ENCODE peak calls at places on chromosome 14, in four cellular contexts. G, C, J and P are unnamed samples.

GRCh38 chr14:24197066-24197465 is 1.8 kb upstream of the TM9SF1 start:
- DNase-seq in C (no peak), J (no peak), G (no peak), P (no peak)

GRCh38 chr14:100842799-100843198 is 16.9 kb downstream of the MEG3 start:
- DNase-seq in J (no peak), C (no peak), G (no peak), P (no peak)

GRCh38 chr14:97349946-97350345 is 552.8 kb downstream of the VRK1 start:
- DNase-seq in C (no peak), J (no peak), G (no peak), P (no peak)

GRCh38 chr14:49461529-49462401 is 124.4 kb downstream of the RPS29 start:
- DNase-seq in G (peak), C (peak), J (no peak), P (peak)

GRCh38 chr14:95463173-95463901 is 53.1 kb downstream of the SYNE3 start:
- DNase-seq in C (no peak), J (no peak), G (no peak), P (no peak)

GRCh38 chr14:49019467-49020100 is 566.6 kb downstream of the RPS29 start:
- DNase-seq in G (no peak), J (peak), C (no peak), P (no peak)

GRCh38 chr14:76929927-76930326 is 98.6 kb downstream of the IRF2BPL start:
- DNase-seq in G (no peak), C (no peak), J (no peak), P (no peak)

GRCh38 chr14:36019126-36019525 is 157.4 kb downstream of the PTCSC3 start:
- DNase-seq in C (no peak), G (no peak), J (no peak), P (no peak)

GRCh38 chr14:77457115-77457521 is 283 bp downstream of the VIPAS39 start:
- DNase-seq in G (no peak), C (no peak), J (no peak), P (no peak)

GRCh38 chr14:80017796-80018195 is 193.5 kb downstream of the DIO2 start:
- DNase-seq in G (no peak), C (no peak), J (no peak), P (no peak)

GRCh38 chr14:83004456-83005006 is 1470.9 kb upstream of the SEL1L start:
- DNase-seq in C (no peak), G (no peak), J (no peak), P (no peak)

GRCh38 chr14:20757963-20758362 is 10.2 kb upstream of the EDDM3B start:
- DNase-seq in J (no peak), G (peak), C (peak), P (peak)

GRCh38 chr14:56294125-56294524 is 175.9 kb downstream of the PELI2 start:
- DNase-seq in J (no peak), G (no peak), C (no peak), P (no peak)

GRCh38 chr14:88181072-88181471 is 142.0 kb downstream of the KCNK10 start:
- DNase-seq in G (no peak), J (no peak), C (no peak), P (no peak)

GRCh38 chr14:31954991-31955390 is 122.1 kb upstream of the ARHGAP5 start:
- DNase-seq in G (no peak), J (no peak), C (no peak), P (no peak)

GRCh38 chr14:94342334-94342934 is 19.3 kb upstream of the SERPINA6 start:
- DNase-seq in C (peak), J (no peak), G (no peak), P (no peak)

GRCh38 chr14:74507085-74507484 is 13.5 kb downstream of the ISCA2 start:
- DNase-seq in J (no peak), C (no peak), G (no peak), P (no peak)

GRCh38 chr14:21768116-21768874 is 94.7 kb upstream of the OR4E1 start:
- DNase-seq in J (no peak), C (no peak), G (no peak), P (no peak)

GRCh38 chr14:74394549-74394948 is 31.5 kb downstream of the SYNDIG1L start:
- DNase-seq in C (no peak), G (no peak), J (no peak), P (no peak)

GRCh38 chr14:22460461-22461195 is 128.4 kb downstream of the DAD1 start:
- DNase-seq in C (no peak), J (no peak), G (no peak), P (no peak)

GRCh38 chr14:105168496-105168978 is at the start of gene JAG2:
- DNase-seq in C (peak), J (peak), G (peak), P (peak)

GRCh38 chr14:84254205-84254788 is 1275.6 kb upstream of the FLRT2 start:
- DNase-seq in J (no peak), C (peak), G (peak), P (peak)

GRCh38 chr14:79134346-79134745 is 964.2 kb downstream of the NRXN3 start:
- DNase-seq in G (no peak), C (no peak), J (no peak), P (no peak)

GRCh38 chr14:56339855-56340701 is 221.9 kb downstream of the PELI2 start:
- DNase-seq in J (peak), C (peak), G (peak), P (peak)

GRCh38 chr14:50000215-50001145 is 107.6 kb downstream of the ARF6 start:
- DNase-seq in J (peak), C (peak), G (no peak), P (peak)

GRCh38 chr14:72546359-72547035 is 347.4 kb downstream of the DPF3 start:
- DNase-seq in C (no peak), G (no peak), J (no peak), P (no peak)

GRCh38 chr14:90140956-90141316 is 79.1 kb downstream of the KCNK13 start:
- DNase-seq in C (no peak), G (no peak), J (no peak), P (no peak)

GRCh38 chr14:71711619-71712018 is 220.6 kb upstream of the RGS6 start:
- DNase-seq in J (no peak), C (no peak), G (no peak), P (no peak)

GRCh38 chr14:90587252-90587910 is 190.6 kb downstream of the CALM1 start:
- DNase-seq in G (no peak), C (no peak), J (no peak), P (no peak)

GRCh38 chr14:60051690-60052324 is 39.9 kb upstream of the PCNX4 start:
- DNase-seq in C (no peak), G (no peak), J (no peak), P (no peak)

GRCh38 chr14:67644428-67644827 is 24.7 kb downstream of the ARG2 start:
- DNase-seq in G (no peak), J (no peak), C (no peak), P (no peak)

GRCh38 chr14:74562515-74563232 is 49.4 kb downstream of the LTBP2 start:
- DNase-seq in J (no peak), G (no peak), C (no peak), P (no peak)

GRCh38 chr14:68234101-68234905 is 414.7 kb downstream of the RAD51B start:
- DNase-seq in G (no peak), C (no peak), J (no peak), P (no peak)

GRCh38 chr14:72925171-72925759 is 999 bp upstream of the DCAF4 start:
- DNase-seq in C (no peak), J (no peak), G (no peak), P (no peak)

GRCh38 chr14:73745571-73746539 is 31.7 kb upstream of the PNMA1 start:
- DNase-seq in J (no peak), C (no peak), G (no peak), P (no peak)

GRCh38 chr14:104678346-104678745 is 11.1 kb upstream of the INF2 start:
- DNase-seq in C (peak), J (no peak), G (no peak), P (peak)

GRCh38 chr14:104688755-104689619 is at the start of gene INF2:
- DNase-seq in J (peak), G (peak), C (peak), P (peak)

GRCh38 chr14:43894534-43894933 is 612.5 kb downstream of the FSCB start:
- DNase-seq in J (no peak), C (no peak), G (no peak), P (no peak)

GRCh38 chr14:77111021-77111420 is 13.0 kb downstream of the CIPC start:
- DNase-seq in C (no peak), G (peak), J (no peak), P (no peak)

GRCh38 chr14:51095854-51096823 is 1.2 kb upstream of the TRIM9 start:
- DNase-seq in C (peak), G (peak), J (peak), P (peak)

GRCh38 chr14:51093371-51094281 is 1.3 kb downstream of the TRIM9 start:
- DNase-seq in G (peak), J (no peak), C (no peak), P (peak)

GRCh38 chr14:51096870-51097269 is 2.0 kb upstream of the TRIM9 start:
- DNase-seq in G (no peak), J (no peak), C (no peak), P (no peak)

GRCh38 chr14:51094282-51094821 is 553 bp downstream of the TRIM9 start:
- DNase-seq in G (peak), C (no peak), J (peak), P (peak)

GRCh38 chr14:51094901-51095853 is at the start of gene TRIM9:
- DNase-seq in G (peak), J (peak), C (peak), P (peak)
- TF ChIP-seq CTCF in G (no peak), J (no peak), C (no peak), P (no peak)

DNA sequence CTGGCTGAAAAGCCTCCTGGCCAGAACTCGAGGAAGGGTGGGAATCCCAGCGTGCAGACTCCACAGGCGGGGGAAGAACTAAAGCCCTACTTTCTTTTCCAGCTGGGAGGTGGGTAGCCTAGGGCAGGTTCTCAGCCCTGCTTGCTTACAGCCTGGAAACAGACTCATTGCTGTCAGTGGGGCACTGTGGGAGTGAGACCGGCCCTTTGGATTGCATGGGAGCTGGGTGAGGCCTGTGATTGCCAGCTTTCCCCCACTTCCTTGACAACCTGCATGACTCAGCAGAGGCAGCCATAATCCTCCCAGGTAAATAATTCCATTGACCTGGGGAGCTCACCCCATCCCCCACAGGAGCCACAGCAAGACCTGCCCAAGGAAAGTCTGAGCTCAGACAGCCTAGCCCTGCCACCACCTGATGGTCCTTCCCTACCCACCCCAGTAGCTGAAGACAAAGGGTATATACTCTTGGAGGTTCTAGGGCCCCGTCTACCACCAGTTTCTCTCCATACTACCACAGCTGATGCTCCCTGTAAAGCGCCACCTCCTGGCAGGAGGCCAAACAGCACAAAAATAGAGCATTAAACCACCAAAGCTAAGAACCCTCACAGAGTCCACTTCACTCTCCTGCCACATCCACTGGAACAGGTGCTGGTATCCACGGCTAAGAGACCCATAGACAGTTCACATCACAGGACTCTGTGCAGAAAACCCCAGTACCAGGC is 294.1 kb downstream of the SEC23A start:
- DNase-seq in J (no peak), C (no peak), G (no peak), P (no peak)
- TF ChIP-seq CTCF in J (no peak), C (no peak), G (peak), P (no peak)

GRCh38 chr14:65815127-65815526 is 402.6 kb downstream of the FUT8 start:
- DNase-seq in J (no peak), C (no peak), G (no peak), P (no peak)
- TF ChIP-seq CTCF in J (no peak), C (no peak), G (no peak), P (no peak)

GRCh38 chr14:37598973-37599526 is 3.6 kb downstream of the TTC6 start:
- DNase-seq in J (no peak), G (no peak), C (no peak), P (no peak)

GRCh38 chr14:37596790-37597189 is 1.4 kb downstream of the TTC6 start:
- DNase-seq in C (no peak), J (no peak), G (no peak), P (no peak)

GRCh38 chr14:37599527-37600368 is 4.3 kb downstream of the TTC6 start:
- DNase-seq in J (no peak), C (no peak), G (peak), P (peak)

GRCh38 chr14:37597538-37598084 is 2.2 kb downstream of the TTC6 start:
- DNase-seq in J (no peak), G (peak), C (no peak), P (peak)

GRCh38 chr14:37598085-37598972 is 2.9 kb downstream of the TTC6 start:
- DNase-seq in C (no peak), J (no peak), G (no peak), P (peak)
- TF ChIP-seq CTCF in C (no peak), J (no peak), G (no peak), P (no peak)

DNA sequence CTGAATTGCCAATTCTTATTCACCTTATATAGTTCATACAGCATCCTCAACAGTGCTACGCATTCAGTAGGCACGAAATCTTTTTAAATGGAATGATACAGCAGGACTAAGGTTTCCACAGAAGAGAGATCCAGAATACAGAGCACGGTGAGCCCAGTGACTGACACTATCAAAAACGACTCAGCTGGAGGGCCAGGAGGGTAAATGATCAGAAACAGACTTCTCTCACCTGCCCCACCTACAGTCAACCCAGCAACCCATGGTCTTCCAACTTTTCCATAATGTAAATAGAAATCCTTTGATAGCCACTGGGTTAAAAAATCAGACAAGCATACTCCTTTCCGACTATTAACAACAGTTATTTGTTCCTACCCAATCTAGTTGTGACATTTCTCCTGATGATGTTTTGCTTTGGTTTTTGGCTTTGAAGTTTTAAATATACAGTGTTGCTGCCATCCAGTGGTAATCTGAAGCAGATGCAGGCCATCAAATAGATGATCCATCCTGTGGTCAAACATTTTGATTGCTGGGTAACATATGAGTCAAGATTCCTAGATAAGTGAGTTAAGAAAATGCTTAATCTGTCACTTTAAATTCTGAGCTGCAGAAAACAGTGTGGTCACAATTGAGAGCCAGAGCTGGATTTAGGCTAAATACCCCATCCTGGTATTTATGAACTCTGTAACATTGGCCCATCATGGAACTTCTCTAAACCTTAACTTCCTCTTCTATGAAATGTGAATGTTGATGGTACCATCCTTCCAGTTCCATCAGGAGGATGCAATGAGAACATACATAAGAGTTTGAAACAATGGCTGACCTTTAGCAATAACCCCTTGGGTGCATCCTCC is 42.0 kb downstream of the GPHB5 start:
- DNase-seq in C (no peak), G (no peak), J (no peak), P (peak)
- TF ChIP-seq CTCF in C (peak), G (peak), J (no peak), P (peak)

GRCh38 chr14:92380131-92380530 is 57.2 kb downstream of the SLC24A4 start:
- DNase-seq in C (no peak), J (no peak), G (no peak), P (no peak)

GRCh38 chr14:92380582-92380981 is 57.6 kb downstream of the SLC24A4 start:
- DNase-seq in G (no peak), J (no peak), C (no peak), P (no peak)

GRCh38 chr14:92384461-92385133 is 61.6 kb downstream of the SLC24A4 start:
- DNase-seq in C (no peak), J (no peak), G (no peak), P (no peak)

GRCh38 chr14:92385561-92385960 is 62.6 kb downstream of the SLC24A4 start:
- DNase-seq in G (no peak), J (no peak), C (no peak), P (no peak)

DNA sequence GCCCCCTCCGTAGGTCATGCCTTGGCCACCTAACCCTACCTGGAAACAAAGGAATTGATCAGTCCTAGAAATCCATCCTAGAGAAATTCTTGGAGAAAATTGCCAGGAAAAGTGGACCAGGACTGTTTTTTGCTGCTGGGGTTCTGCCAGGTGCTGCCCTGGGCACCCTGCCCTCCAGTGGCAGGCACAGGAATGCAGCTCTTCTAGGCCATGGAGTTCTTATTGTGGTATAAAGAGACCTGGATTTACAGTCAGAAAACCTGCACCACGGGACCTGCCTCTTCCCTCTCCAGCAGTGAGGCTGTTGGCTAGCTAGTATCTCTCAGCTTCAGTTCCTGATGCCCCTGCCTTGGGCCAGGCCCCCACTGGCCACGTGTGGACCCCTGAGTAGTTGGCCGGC is 59.7 kb downstream of the SLC24A4 start:
- DNase-seq in C (no peak), J (no peak), G (no peak), P (no peak)
- TF ChIP-seq CTCF in C (peak), J (no peak), G (no peak), P (peak)

GRCh38 chr14:33457021-33457420 is 493.9 kb downstream of the EGLN3 start:
- DNase-seq in G (no peak), J (no peak), C (no peak), P (no peak)

GRCh38 chr14:33454707-33455106 is 496.2 kb downstream of the EGLN3 start:
- DNase-seq in C (no peak), J (no peak), G (no peak), P (no peak)

GRCh38 chr14:33457617-33458016 is 493.3 kb downstream of the EGLN3 start:
- DNase-seq in J (no peak), C (no peak), G (no peak), P (no peak)

GRCh38 chr14:33454022-33454645 is 496.7 kb downstream of the EGLN3 start:
- DNase-seq in C (no peak), G (no peak), J (no peak), P (no peak)

GRCh38 chr14:33455998-33456397 is 494.9 kb downstream of the EGLN3 start:
- DNase-seq in G (no peak), C (no peak), J (no peak), P (no peak)
- TF ChIP-seq CTCF in G (no peak), C (no peak), J (no peak), P (no peak)

GRCh38 chr14:61335876-61336275 is 14.5 kb downstream of the PRKCH start:
- DNase-seq in J (no peak), C (no peak), G (no peak), P (no peak)
- TF ChIP-seq CTCF in J (no peak), C (no peak), G (no peak), P (no peak)